ENCODE peak calls at places on chromosome 19, in seven cellular contexts. M is nephron progenitor cell, T is AG04450, A is left ventricle myocardium superior, G is HFFc6, B is T-cell, E is pancreas. J is an unnamed sample.

GRCh38 chr19:44278181-44278690 is 18.6 kb downstream of the ZNF233 start:
- DNase-seq in T (no peak), B (no peak), A (no peak), G (peak), M (no peak), E (no peak), J (peak)

GRCh38 chr19:17329061-17329767 is 5.4 kb downstream of the ANO8 start:
- DNase-seq in B (peak), G (no peak), M (no peak), A (no peak), E (no peak), T (no peak), J (no peak)

GRCh38 chr19:1170938-1171754 is 2.9 kb downstream of the SBNO2 start:
- DNase-seq in E (peak), G (no peak), B (no peak), A (no peak), M (no peak), T (no peak), J (no peak)

GRCh38 chr19:38736413-38737280 is 7.6 kb downstream of the CAPN12 start:
- DNase-seq in T (no peak), B (peak), M (peak), G (no peak), E (peak), A (peak), J (peak)

GRCh38 chr19:46076031-46076880 is 35.5 kb upstream of the IGFL4 start:
- DNase-seq in A (no peak), G (no peak), B (no peak), M (no peak), T (no peak), E (no peak), J (no peak)

GRCh38 chr19:41864374-41864773 is 4.3 kb downstream of the RPS19 start:
- DNase-seq in G (no peak), B (no peak), T (no peak), A (no peak), M (no peak), E (no peak), J (no peak)

GRCh38 chr19:17041994-17042393 is 15.4 kb upstream of the CPAMD8 start:
- DNase-seq in T (no peak), E (no peak), G (no peak), M (no peak), A (peak), B (no peak), J (no peak)

GRCh38 chr19:46714523-46715106 is 2.3 kb downstream of the PRKD2 start:
- DNase-seq in A (no peak), T (no peak), G (no peak), E (no peak), M (no peak), B (no peak), J (no peak)

GRCh38 chr19:14544047-14544446 is 14.7 kb downstream of the TECR start:
- DNase-seq in A (no peak), G (no peak), T (no peak), E (no peak), M (no peak), B (no peak), J (no peak)

GRCh38 chr19:19420570-19421301 is 15.3 kb downstream of the GATAD2A start:
- DNase-seq in A (no peak), T (no peak), B (peak), M (no peak), G (no peak), E (no peak), J (no peak)

GRCh38 chr19:49340865-49341718 is 5.9 kb downstream of the CD37 start:
- DNase-seq in A (no peak), B (no peak), M (no peak), T (no peak), E (no peak), G (no peak), J (no peak)

GRCh38 chr19:39823693-39824092 is 10.3 kb downstream of the DYRK1B start:
- DNase-seq in T (no peak), E (no peak), M (no peak), A (no peak), B (no peak), G (no peak), J (no peak)

GRCh38 chr19:49161987-49162386 is 4.4 kb downstream of the TRPM4 start:
- DNase-seq in B (no peak), E (no peak), T (no peak), M (no peak), A (no peak), G (peak), J (peak)

GRCh38 chr19:24052811-24053210 is 34.2 kb upstream of the ZNF254 start:
- DNase-seq in E (no peak), G (no peak), B (no peak), M (no peak), T (no peak), A (no peak), J (no peak)

GRCh38 chr19:31531326-31531725 is 182.1 kb upstream of the TSHZ3 start:
- DNase-seq in G (no peak), M (no peak), B (no peak), A (no peak), T (no peak), E (no peak), J (no peak)

GRCh38 chr19:46515879-46516350 is 20.2 kb upstream of the PNMA8B start:
- DNase-seq in A (no peak), M (no peak), T (no peak), E (no peak), G (peak), B (peak), J (peak)

GRCh38 chr19:38228491-38229439 is 4.7 kb upstream of the DPF1 start:
- DNase-seq in M (peak), B (no peak), G (no peak), E (no peak), A (peak), T (no peak), J (no peak)

GRCh38 chr19:51546650-51547396 is 15.4 kb upstream of the SIGLEC6 start:
- DNase-seq in T (no peak), B (no peak), G (peak), A (no peak), E (no peak), M (no peak), J (peak)

GRCh38 chr19:54667217-54667616 is 4.4 kb downstream of the LILRB4 start:
- DNase-seq in M (no peak), T (no peak), E (no peak), A (no peak), B (no peak), G (no peak), J (no peak)

GRCh38 chr19:43527860-43528622 is 1.0 kb upstream of the ETHE1 start:
- DNase-seq in E (no peak), B (no peak), A (peak), T (no peak), M (no peak), G (peak), J (peak)

GRCh38 chr19:30968210-30968609 is 381.0 kb downstream of the TSHZ3 start:
- DNase-seq in B (no peak), M (no peak), T (no peak), G (no peak), E (no peak), A (no peak), J (peak)

GRCh38 chr19:2273356-2274184 is 8.4 kb downstream of the PEAK3 start:
- DNase-seq in A (peak), E (peak), T (no peak), M (peak), B (peak), G (peak), J (peak)

GRCh38 chr19:4378886-4379285 is 21.5 kb downstream of the SH3GL1 start:
- DNase-seq in G (no peak), A (no peak), E (peak), T (no peak), B (no peak), M (no peak), J (no peak)

GRCh38 chr19:17454579-17454978 is 6.1 kb upstream of the TMEM221 start:
- DNase-seq in B (no peak), G (no peak), T (no peak), M (peak), E (no peak), A (no peak), J (no peak)

GRCh38 chr19:53195265-53195879 is 2.2 kb upstream of the ZNF665 start:
- DNase-seq in M (peak), B (peak), A (peak), G (peak), E (peak), T (peak), J (peak)

GRCh38 chr19:49786432-49786831 is 19.6 kb downstream of the AP2A1 start:
- DNase-seq in B (no peak), E (no peak), T (no peak), M (no peak), A (no peak), G (peak), J (peak)

GRCh38 chr19:32895384-32895783 is 25.8 kb upstream of the SLC7A9 start:
- DNase-seq in T (no peak), G (no peak), A (no peak), B (no peak), M (no peak), E (no peak), J (no peak)

GRCh38 chr19:28009696-28010095 is 1203.3 kb downstream of the UQCRFS1 start:
- DNase-seq in G (no peak), M (no peak), A (no peak), T (no peak), B (no peak), E (no peak), J (no peak)

GRCh38 chr19:55857149-55857548 is 20.8 kb downstream of the NLRP4 start:
- DNase-seq in E (no peak), T (no peak), B (no peak), A (no peak), M (no peak), G (no peak), J (no peak)

GRCh38 chr19:8050274-8051096 is 2.1 kb upstream of the CCL25 start:
- DNase-seq in A (peak), E (peak), M (peak), T (peak), G (no peak), B (peak), J (peak)

GRCh38 chr19:44702551-44703176 is 3.7 kb downstream of the CEACAM16 start:
- DNase-seq in G (no peak), A (no peak), E (no peak), M (no peak), T (no peak), B (no peak), J (no peak)

GRCh38 chr19:45640849-45641273 is 1.7 kb upstream of the EML2 start:
- DNase-seq in E (peak), A (no peak), T (no peak), G (no peak), B (peak), M (peak), J (peak)

GRCh38 chr19:8387688-8388611 is 2.2 kb upstream of the RAB11B start:
- DNase-seq in M (no peak), A (no peak), T (no peak), G (no peak), B (no peak), E (peak), J (no peak)

GRCh38 chr19:12788682-12789097 is 2.6 kb upstream of the JUNB start:
- DNase-seq in A (peak), E (peak), B (peak), M (peak), G (no peak), T (no peak), J (peak)